ENCODE peak calls at places on chromosomes 6 and 20, in eight cellular contexts. P is PC-3; C is mammary epithelial cell; V is CD8-positive, alpha-beta T cell; G is NT2/D1; J is HepG2; Q is SK-N-SH; R is tibial artery. N is an unnamed sample.

GRCh38 chr6:145031001-145031400 is 704.3 kb downstream of the EPM2A start:
- DNase-seq in P (no peak), C (no peak), V (no peak), G (no peak), J (no peak), Q (no peak), R (no peak), N (no peak)

GRCh38 chr6:156720739-156721714 is 56.2 kb upstream of the ARID1B start:
- DNase-seq in P (no peak), C (peak; percentile 89), V (no peak), G (peak; percentile 54), J (peak; percentile 24), Q (no peak), R (no peak), N (no peak)

GRCh38 chr6:84390334-84390733 is 162.9 kb upstream of the CEP162 start:
- DNase-seq in P (no peak), C (no peak), V (no peak), G (no peak), J (no peak), Q (no peak), R (no peak), N (no peak)

GRCh38 chr20:588932-589672 is 21.0 kb downstream of the TCF15 start:
- DNase-seq in P (no peak), C (no peak), V (no peak), G (no peak), J (no peak), Q (peak; percentile 32), R (no peak), N (no peak)

GRCh38 chr6:4740032-4740431 is 36.2 kb upstream of the CDYL start:
- DNase-seq in P (no peak), C (no peak), V (no peak), G (no peak), J (no peak), Q (no peak), R (no peak), N (no peak)

GRCh38 chr6:128494440-128494839 is 26.0 kb downstream of the PTPRK start:
- DNase-seq in P (no peak), C (no peak), V (no peak), G (no peak), J (no peak), Q (no peak), R (no peak), N (no peak)

GRCh38 chr6:41545174-41545702 is 943 bp upstream of the FOXP4 start:
- DNase-seq in P (no peak), C (no peak), V (no peak), G (no peak), J (no peak), Q (no peak), R (no peak), N (no peak)

GRCh38 chr6:79073888-79074287 is 4.2 kb downstream of the PHIP start:
- DNase-seq in P (no peak), C (no peak), V (no peak), G (no peak), J (no peak), Q (no peak), R (no peak), N (no peak)

DNA sequence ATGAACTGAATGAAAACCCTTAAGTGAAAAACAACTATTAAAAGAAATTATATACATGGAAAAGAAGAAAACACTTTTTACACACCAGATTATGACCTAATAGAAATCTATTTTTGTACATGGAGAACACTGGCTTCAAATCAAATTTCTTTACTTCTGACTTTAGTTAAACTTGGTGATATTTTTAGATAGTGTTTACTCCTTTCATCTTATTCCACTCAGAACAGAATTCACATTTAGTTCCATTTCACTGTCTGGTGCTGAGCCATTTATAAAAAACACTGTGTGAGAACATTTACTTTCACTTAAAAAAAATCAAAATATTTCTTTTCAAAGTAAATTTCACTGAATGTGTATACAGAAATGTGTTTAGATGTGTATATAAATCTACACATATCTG is 136.8 kb downstream of the DST start:
- DNase-seq in P (no peak), C (no peak), V (no peak), G (no peak), J (no peak), Q (no peak), R (no peak), N (no peak)
- H3K36me3 ChIP-seq in P (peaks cover 23% of the 10 kb centered on the region), C (peaks cover 41% of the 10 kb centered on the region), V (no peaks in the 10 kb centered on the region), G (peaks cover 44% of the 10 kb centered on the region), J (peaks cover 8% of the 10 kb centered on the region), Q (peaks cover 83% of the 10 kb centered on the region), R (peaks cover 26% of the 10 kb centered on the region), N (no peaks in the 10 kb centered on the region)

DNA sequence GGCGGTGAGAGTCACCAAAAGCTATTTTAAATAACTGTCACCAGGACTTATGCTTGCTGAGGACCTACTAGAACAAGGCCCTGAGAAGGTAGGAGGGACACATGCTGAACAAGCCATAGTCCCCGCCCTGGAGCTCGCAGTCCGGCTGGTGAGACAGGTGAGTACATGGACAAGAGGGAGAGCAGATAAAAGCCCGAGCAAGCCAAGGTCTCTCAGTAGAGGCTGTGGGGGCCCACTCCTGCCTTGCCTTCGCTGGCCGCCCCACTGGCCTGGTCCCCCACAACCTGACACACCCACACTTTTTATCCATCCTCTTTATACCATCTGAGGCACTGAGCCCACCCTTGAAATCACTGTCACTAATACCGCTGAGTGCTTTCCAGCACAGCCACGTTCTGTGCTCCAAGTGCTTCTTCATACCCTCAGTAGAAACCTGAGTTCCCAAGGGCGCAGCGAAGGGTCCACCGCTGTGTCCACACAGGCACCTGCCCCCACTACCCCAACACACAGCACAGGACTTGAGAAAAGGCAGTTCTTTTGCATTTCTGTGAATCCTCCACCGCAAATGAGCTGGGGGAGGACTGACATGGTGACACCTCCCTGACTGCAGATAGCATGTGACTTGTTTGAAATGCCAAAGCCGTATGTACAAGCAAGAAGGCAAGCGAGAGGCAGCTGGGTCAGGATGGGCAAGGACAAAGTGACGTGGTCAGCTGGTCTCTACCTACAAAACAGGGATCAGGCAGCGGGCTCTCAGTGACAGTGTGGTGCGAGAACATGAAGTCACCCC is 12.1 kb downstream of the DDRGK1 start:
- DNase-seq in P (no peak), C (no peak), V (no peak), G (no peak), J (no peak), Q (no peak), R (no peak), N (no peak)
- H3K36me3 ChIP-seq in P (peaks cover 58% of the 10 kb centered on the region), C (peaks cover 34% of the 10 kb centered on the region), V (peaks cover 53% of the 10 kb centered on the region), G (peaks cover 68% of the 10 kb centered on the region), J (peaks cover 55% of the 10 kb centered on the region), Q (peaks cover 57% of the 10 kb centered on the region), R (peaks cover 93% of the 10 kb centered on the region), N (peaks cover 54% of the 10 kb centered on the region)

GRCh38 chr6:35415065-35415880 is 36.9 kb upstream of the FANCE start:
- DNase-seq in P (peak; percentile 99), C (peak; percentile 63), V (peak; percentile 23), G (peak; percentile 15), J (peak; percentile 99), Q (peak; percentile 63), R (peak; percentile 81), N (no peak)
- H3K36me3 ChIP-seq in P (peaks cover 20% of the 10 kb centered on the region), C (peaks cover 2% of the 10 kb centered on the region), V (peaks cover 17% of the 10 kb centered on the region), G (peaks cover 13% of the 10 kb centered on the region), J (peaks cover 2% of the 10 kb centered on the region), Q (peaks cover 4% of the 10 kb centered on the region), R (peaks cover 75% of the 10 kb centered on the region), N (peaks cover 29% of the 10 kb centered on the region)

GRCh38 chr6:21801786-21802610 is 208.4 kb downstream of the SOX4 start:
- DNase-seq in P (no peak), C (no peak), V (no peak), G (no peak), J (no peak), Q (no peak), R (no peak), N (no peak)

GRCh38 chr6:21800948-21801438 is 207.4 kb downstream of the SOX4 start:
- DNase-seq in P (peak; percentile 90), C (no peak), V (no peak), G (no peak), J (peak; percentile 39), Q (no peak), R (no peak), N (no peak)

GRCh38 chr6:21798468-21798867 is 204.9 kb downstream of the SOX4 start:
- DNase-seq in P (no peak), C (no peak), V (no peak), G (no peak), J (no peak), Q (no peak), R (no peak), N (no peak)

GRCh38 chr6:21802611-21802899 is 209.0 kb downstream of the SOX4 start:
- DNase-seq in P (no peak), C (no peak), V (no peak), G (no peak), J (no peak), Q (no peak), R (no peak), N (no peak)

DNA sequence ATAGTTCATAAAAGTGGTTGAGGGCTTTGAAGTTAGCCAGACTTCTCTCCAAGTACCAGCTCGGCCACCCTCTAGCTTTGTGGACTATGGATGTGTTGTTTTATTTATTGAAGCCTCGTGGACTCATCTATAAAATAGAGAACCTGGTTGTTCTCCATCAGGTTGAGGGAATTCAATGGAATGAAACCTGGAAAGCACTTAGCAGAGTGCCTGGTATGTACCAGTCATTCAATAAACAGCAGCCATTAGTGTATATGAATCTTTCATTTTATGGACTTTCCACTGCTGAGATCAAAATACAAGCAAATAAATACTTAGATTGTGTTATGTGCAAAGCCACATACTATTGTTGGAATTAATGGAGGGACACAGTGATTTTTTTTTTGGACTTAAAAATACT is 206.8 kb downstream of the SOX4 start:
- DNase-seq in P (peak; percentile 46), C (no peak), V (no peak), G (no peak), J (no peak), Q (no peak), R (no peak), N (no peak)
- H3K36me3 ChIP-seq in P (no peaks in the 10 kb centered on the region), C (no peaks in the 10 kb centered on the region), V (no peaks in the 10 kb centered on the region), G (no peaks in the 10 kb centered on the region), J (no peaks in the 10 kb centered on the region), Q (no peaks in the 10 kb centered on the region), R (no peaks in the 10 kb centered on the region), N (no peaks in the 10 kb centered on the region)

GRCh38 chr6:30184417-30185031 is 21.2 kb downstream of the TRIM15 start:
- DNase-seq in P (no peak), C (no peak), V (no peak), G (no peak), J (no peak), Q (no peak), R (no peak), N (no peak)

GRCh38 chr6:30180145-30180544 is 16.8 kb downstream of the TRIM15 start:
- DNase-seq in P (no peak), C (no peak), V (no peak), G (no peak), J (no peak), Q (no peak), R (no peak), N (no peak)

GRCh38 chr6:30188541-30188940 is 24.7 kb downstream of the TRIM26 start:
- DNase-seq in P (no peak), C (no peak), V (no peak), G (no peak), J (no peak), Q (no peak), R (no peak), N (no peak)

DNA sequence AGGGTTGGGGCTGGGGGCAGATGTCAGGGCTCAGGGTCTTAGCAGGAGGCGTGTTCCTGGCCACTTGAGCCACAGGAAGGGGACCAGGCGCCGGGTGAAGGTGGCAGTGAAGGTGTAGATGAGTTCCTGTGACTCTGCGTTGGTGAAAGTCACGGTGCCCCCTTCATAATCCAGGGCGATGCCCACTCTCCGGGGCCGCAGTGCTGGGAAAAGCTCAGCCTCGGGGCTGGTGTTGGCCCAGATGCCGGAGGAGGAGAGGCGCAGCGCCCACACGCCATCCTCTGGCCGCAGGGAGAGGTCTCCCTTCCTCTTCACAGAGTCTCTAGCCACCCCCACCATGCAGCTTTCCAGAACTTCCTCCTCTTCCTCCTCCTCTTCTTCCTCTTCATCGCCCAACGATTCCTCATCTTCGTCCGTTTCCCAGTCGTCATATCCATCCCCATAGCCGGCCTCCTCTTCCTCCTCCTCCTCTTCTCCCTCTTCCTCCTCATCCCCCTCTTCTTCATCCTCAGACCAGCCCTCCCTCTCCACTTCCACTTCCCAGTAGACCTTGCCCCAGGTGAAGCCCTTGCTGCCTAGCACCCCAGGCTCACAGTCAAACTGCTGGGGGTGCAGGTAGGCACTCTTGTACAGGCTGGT is 22.6 kb downstream of the TRIM15 start:
- DNase-seq in P (no peak), C (no peak), V (no peak), G (no peak), J (no peak), Q (no peak), R (no peak), N (no peak)
- H3K36me3 ChIP-seq in P (peaks cover 34% of the 10 kb centered on the region), C (peaks cover 18% of the 10 kb centered on the region), V (peaks cover 37% of the 10 kb centered on the region), G (peaks cover 55% of the 10 kb centered on the region), J (peaks cover 24% of the 10 kb centered on the region), Q (peaks cover 51% of the 10 kb centered on the region), R (peaks cover 63% of the 10 kb centered on the region), N (peaks cover 40% of the 10 kb centered on the region)